ENCODE peak calls at places on chromosomes 2 and 18, in five cellular contexts. V is K562, N is HepG2, M is GM12878, S is GM23338. U is an unnamed sample.

GRCh38 chr18:582465-582864 is 2.3 kb downstream of the CETN1 start:
- DNase-seq in V (no peak), N (no peak), M (no peak), S (no peak), U (no peak)

GRCh38 chr18:44651453-44651852 is 29.2 kb upstream of the SETBP1 start:
- DNase-seq in V (peak), N (no peak), M (no peak), S (peak), U (no peak)

GRCh38 chr2:219567791-219568361 is 3.5 kb downstream of the OBSL1 start:
- DNase-seq in V (no peak), N (no peak), M (no peak), S (peak), U (no peak)

GRCh38 chr2:27209621-27210401 is 2.0 kb upstream of the ATRAID start:
- DNase-seq in V (no peak), N (peak), M (no peak), S (no peak), U (no peak)

GRCh38 chr2:95275601-95276243 is 1.5 kb downstream of the PROM2 start:
- DNase-seq in V (no peak), N (no peak), M (no peak), S (no peak), U (no peak)

GRCh38 chr18:64171576-64171975 is 22.7 kb upstream of the LINC00305 start:
- DNase-seq in V (no peak), N (no peak), M (no peak), S (no peak), U (no peak)

GRCh38 chr2:169709970-169710369 is 15.7 kb downstream of the PHOSPHO2 start:
- DNase-seq in V (no peak), N (no peak), M (no peak), S (no peak), U (no peak)

GRCh38 chr2:107808986-107809385 is 17.7 kb upstream of the RGPD4 start:
- DNase-seq in V (no peak), N (no peak), M (no peak), S (no peak), U (no peak)

GRCh38 chr2:19068206-19068605 is 290.2 kb downstream of the OSR1 start:
- DNase-seq in V (no peak), N (no peak), M (no peak), S (no peak), U (no peak)

GRCh38 chr2:21118302-21118920 is 5.4 kb upstream of the TDRD15 start:
- DNase-seq in V (peak), N (peak), M (no peak), S (peak), U (no peak)

GRCh38 chr2:147345246-147345645 is 499.6 kb upstream of the ACVR2A start:
- DNase-seq in V (no peak), N (no peak), M (no peak), S (no peak), U (no peak)

GRCh38 chr2:98459776-98460175 is 15.1 kb downstream of the INPP4A start:
- DNase-seq in V (no peak), N (no peak), M (no peak), S (no peak), U (no peak)

GRCh38 chr2:6864938-6865345 is 765 bp downstream of the CMPK2 start:
- DNase-seq in V (no peak), N (no peak), M (no peak), S (peak), U (peak)

GRCh38 chr2:73931531-73932500 is 5.1 kb downstream of the DGUOK start:
- DNase-seq in V (no peak), N (no peak), M (no peak), S (no peak), U (no peak)
- TF ChIP-seq CREB1 in V (no peak), N (no peak), M (no peak), S (no peak), U (no peak)

DNA sequence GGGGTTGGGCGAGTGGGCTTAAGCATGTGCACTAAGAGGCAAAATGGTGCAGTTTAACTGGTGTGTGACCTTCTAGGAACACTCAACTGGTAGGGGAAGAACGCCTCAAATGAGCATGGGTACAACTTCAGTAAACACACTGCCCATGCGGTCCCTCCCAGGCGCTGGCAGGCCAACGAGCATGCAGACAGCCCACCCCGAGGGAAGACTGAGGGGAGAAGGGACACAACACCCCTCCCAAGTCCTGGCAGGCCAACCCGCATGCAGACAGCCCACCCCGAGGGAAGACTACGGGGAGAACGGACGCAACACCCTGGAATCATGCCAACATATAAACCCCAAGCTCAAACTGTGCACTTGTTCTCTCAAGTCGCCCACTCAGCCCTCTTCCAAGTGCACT is 456.0 kb downstream of the FBXO15 start:
- DNase-seq in V (no peak), N (no peak), M (no peak), S (no peak), U (no peak)
- H2AFZ ChIP-seq in V (no peak), N (no peak), M (no peak), S (no peak), U (no peak)

DNA sequence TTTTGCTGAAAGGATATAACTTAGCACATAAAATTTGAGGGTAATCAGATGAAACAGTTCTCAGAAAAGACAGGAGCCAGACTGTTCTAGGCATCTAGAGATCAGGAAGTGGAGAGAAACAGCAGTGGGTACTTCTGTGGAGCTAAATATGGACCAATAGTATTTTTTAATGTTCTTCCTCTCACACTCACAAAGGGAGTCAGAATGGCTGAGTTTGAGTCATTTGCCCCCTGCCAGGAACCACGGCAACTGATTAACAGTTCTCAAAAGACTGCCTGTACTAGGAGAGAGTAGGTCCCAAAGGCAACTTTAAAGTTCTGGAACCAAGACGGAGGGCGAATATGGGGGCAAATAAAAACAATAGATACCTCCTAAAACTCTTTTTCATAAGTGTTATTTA is 107.5 kb downstream of the GULP1 start:
- DNase-seq in V (no peak), N (no peak), M (no peak), S (peak), U (no peak)
- TF ChIP-seq CREB1 in V (no peak), N (no peak), M (no peak), S (no peak), U (no peak)

GRCh38 chr2:174634130-174635014 is 36.8 kb upstream of the WIPF1 start:
- DNase-seq in V (peak), N (no peak), M (peak), S (no peak), U (no peak)
- H2AFZ ChIP-seq in V (peak), N (no peak), M (peak), S (peak), U (no peak)